ENCODE peak calls at places on chromosomes 1 and 21, in five cellular contexts. E, V, Q, A and Z are unnamed samples.

GRCh38 chr1:246711548-246712003 is 12.6 kb upstream of the SCCPDH start:
- DNase-seq in E (no peak), V (no peak), Q (no peak), A (no peak), Z (no peak)

GRCh38 chr1:19310720-19311502 is 1.0 kb downstream of the AKR7A2 start:
- DNase-seq in E (no peak), V (no peak), Q (no peak), A (no peak), Z (no peak)

GRCh38 chr1:55035904-55036303 is 3.4 kb upstream of the PCSK9 start:
- DNase-seq in E (no peak), V (no peak), Q (no peak), A (no peak), Z (peak; percentile 67)

GRCh38 chr1:15382601-15383518 is 26.8 kb upstream of the EFHD2 start:
- DNase-seq in E (no peak), V (no peak), Q (no peak), A (no peak), Z (no peak)

GRCh38 chr1:244068563-244068962 is 17.5 kb downstream of the ZBTB18 start:
- DNase-seq in E (no peak), V (no peak), Q (no peak), A (no peak), Z (no peak)

GRCh38 chr1:61397495-61397894 is 315.1 kb downstream of the NFIA start:
- DNase-seq in E (no peak), V (no peak), Q (no peak), A (no peak), Z (no peak)

GRCh38 chr1:3322440-3323020 is 131.9 kb upstream of the ARHGEF16 start:
- DNase-seq in E (no peak), V (no peak), Q (no peak), A (no peak), Z (no peak)

GRCh38 chr21:36699026-36699545 is at the start of gene SIM2:
- DNase-seq in E (no peak), V (no peak), Q (peak; percentile 58), A (no peak), Z (peak; percentile 63)

GRCh38 chr1:98164508-98164907 is 243.7 kb upstream of the DPYD start:
- DNase-seq in E (no peak), V (no peak), Q (no peak), A (no peak), Z (no peak)

GRCh38 chr1:118136511-118136937 is 48.5 kb downstream of the SPAG17 start:
- DNase-seq in E (no peak), V (no peak), Q (no peak), A (no peak), Z (peak; percentile 16)

GRCh38 chr1:37486680-37487618 is 12.6 kb downstream of the ZC3H12A start:
- DNase-seq in E (peak; percentile 79), V (no peak), Q (peak; percentile 84), A (peak; percentile 68), Z (peak; percentile 87)

GRCh38 chr1:29984544-29985375 is 738.6 kb downstream of the MATN1 start:
- DNase-seq in E (no peak), V (no peak), Q (no peak), A (no peak), Z (peak; percentile 51)

GRCh38 chr1:82565546-82565945 is 764.8 kb downstream of the ADGRL2 start:
- DNase-seq in E (no peak), V (peak; percentile 56), Q (no peak), A (no peak), Z (no peak)

GRCh38 chr1:236149696-236150228 is 7.4 kb downstream of the GPR137B start:
- DNase-seq in E (no peak), V (no peak), Q (no peak), A (peak; percentile 51), Z (no peak)

GRCh38 chr21:41760411-41760810 is 6.4 kb downstream of the RIPK4 start:
- DNase-seq in E (no peak), V (no peak), Q (no peak), A (no peak), Z (no peak)

GRCh38 chr1:213014642-213015041 is 1.0 kb downstream of the ANGEL2 start:
- DNase-seq in E (no peak), V (peak; percentile 1), Q (no peak), A (no peak), Z (peak; percentile 13)

GRCh38 chr1:67850611-67851075 is 17.4 kb upstream of the GNG12 start:
- DNase-seq in E (no peak), V (peak; percentile 95), Q (no peak), A (peak; percentile 60), Z (no peak)

GRCh38 chr1:55463814-55464445 is 248.8 kb upstream of the USP24 start:
- DNase-seq in E (no peak), V (no peak), Q (no peak), A (no peak), Z (no peak)

GRCh38 chr1:26550946-26551345 is 21.4 kb downstream of the RPS6KA1 start:
- DNase-seq in E (no peak), V (no peak), Q (no peak), A (no peak), Z (no peak)